ENCODE peak calls at places on chromosomes 13 and 19, in five cellular contexts. One of them, this sample, is unnamed.

GRCh38 chr19:10566658-10567410 is 1.0 kb upstream of the KRI1 start:
- DNase-seq in hepatocyte: no peak
- DNase-seq in lower lobe of right lung: no peak
- DNase-seq in HAP-1: no peak
- DNase-seq in psoas muscle: no peak
- DNase-seq in this sample: peak; percentile 72

GRCh38 chr13:67099494-67099893 is 130.6 kb downstream of the PCDH9 start:
- DNase-seq in HAP-1: no peak
- DNase-seq in psoas muscle: no peak
- DNase-seq in hepatocyte: no peak
- DNase-seq in lower lobe of right lung: no peak
- DNase-seq in this sample: no peak

GRCh38 chr19:33662391-33662790 is 40.6 kb downstream of the CHST8 start:
- DNase-seq in hepatocyte: no peak
- DNase-seq in HAP-1: no peak
- DNase-seq in psoas muscle: no peak
- DNase-seq in lower lobe of right lung: no peak
- DNase-seq in this sample: no peak

GRCh38 chr13:62973804-62974203 is 1558.2 kb upstream of the PCDH20 start:
- DNase-seq in HAP-1: no peak
- DNase-seq in lower lobe of right lung: no peak
- DNase-seq in psoas muscle: no peak
- DNase-seq in hepatocyte: no peak
- DNase-seq in this sample: no peak

GRCh38 chr19:41821003-41821735 is 23.3 kb downstream of the LYPD4 start:
- DNase-seq in lower lobe of right lung: peak; percentile 53
- DNase-seq in HAP-1: peak; percentile 60
- DNase-seq in psoas muscle: no peak
- DNase-seq in hepatocyte: peak; percentile 37
- DNase-seq in this sample: peak; percentile 45

GRCh38 chr13:111360452-111360851 is 40.0 kb downstream of the TEX29 start:
- DNase-seq in hepatocyte: no peak
- DNase-seq in HAP-1: no peak
- DNase-seq in lower lobe of right lung: no peak
- DNase-seq in psoas muscle: no peak
- DNase-seq in this sample: no peak

GRCh38 chr13:112839347-112840105 is 129.5 kb upstream of the MCF2L start:
- DNase-seq in psoas muscle: no peak
- DNase-seq in HAP-1: no peak
- DNase-seq in lower lobe of right lung: no peak
- DNase-seq in hepatocyte: no peak
- DNase-seq in this sample: no peak

GRCh38 chr19:27740396-27740795 is 1472.6 kb downstream of the UQCRFS1 start:
- DNase-seq in lower lobe of right lung: no peak
- DNase-seq in hepatocyte: no peak
- DNase-seq in HAP-1: no peak
- DNase-seq in psoas muscle: no peak
- DNase-seq in this sample: no peak

GRCh38 chr19:20077791-20078463 is at the start of gene ZNF90:
- DNase-seq in HAP-1: no peak
- DNase-seq in psoas muscle: peak; percentile 89
- DNase-seq in hepatocyte: peak; percentile 97
- DNase-seq in lower lobe of right lung: peak; percentile 88
- DNase-seq in this sample: peak; percentile 90

GRCh38 chr13:23656637-23657036 is 86.4 kb downstream of the TNFRSF19 start:
- DNase-seq in HAP-1: peak; percentile 33
- DNase-seq in lower lobe of right lung: no peak
- DNase-seq in hepatocyte: no peak
- DNase-seq in psoas muscle: no peak
- DNase-seq in this sample: no peak

GRCh38 chr13:44407891-44408290 is 34.3 kb downstream of the SERP2 start:
- DNase-seq in psoas muscle: no peak
- DNase-seq in hepatocyte: no peak
- DNase-seq in lower lobe of right lung: no peak
- DNase-seq in HAP-1: no peak
- DNase-seq in this sample: no peak

GRCh38 chr13:74274946-74275345 is 140.7 kb upstream of the KLF12 start:
- DNase-seq in lower lobe of right lung: no peak
- DNase-seq in hepatocyte: no peak
- DNase-seq in psoas muscle: no peak
- DNase-seq in HAP-1: no peak
- DNase-seq in this sample: no peak

GRCh38 chr13:86020350-86021002 is 221.3 kb upstream of the SLITRK6 start:
- DNase-seq in HAP-1: peak; percentile 9
- DNase-seq in lower lobe of right lung: no peak
- DNase-seq in hepatocyte: peak; percentile 25
- DNase-seq in psoas muscle: no peak
- DNase-seq in this sample: no peak

GRCh38 chr13:41751277-41751676 is 209.6 kb downstream of the VWA8 start:
- DNase-seq in HAP-1: no peak
- DNase-seq in lower lobe of right lung: no peak
- DNase-seq in hepatocyte: peak; percentile 54
- DNase-seq in psoas muscle: no peak
- DNase-seq in this sample: no peak

GRCh38 chr13:36712785-36713184 is 39.0 kb downstream of the SERTM1 start:
- DNase-seq in psoas muscle: no peak
- DNase-seq in HAP-1: no peak
- DNase-seq in lower lobe of right lung: no peak
- DNase-seq in hepatocyte: peak; percentile 24
- DNase-seq in this sample: no peak

GRCh38 chr19:10274589-10274988 is 3.7 kb downstream of the ICAM1 start:
- DNase-seq in hepatocyte: no peak
- DNase-seq in psoas muscle: no peak
- DNase-seq in HAP-1: no peak
- DNase-seq in lower lobe of right lung: no peak
- DNase-seq in this sample: no peak

GRCh38 chr19:13060233-13060963 is 42.3 kb downstream of the LYL1 start:
- DNase-seq in HAP-1: peak; percentile 69
- DNase-seq in lower lobe of right lung: peak; percentile 54
- DNase-seq in hepatocyte: no peak
- DNase-seq in psoas muscle: no peak
- DNase-seq in this sample: no peak
- H3K4me1 ChIP-seq in HAP-1: peaks cover 12% of the 10 kb centered on the region
- H3K4me1 ChIP-seq in lower lobe of right lung: peaks cover 98% of the 10 kb centered on the region
- H3K4me1 ChIP-seq in hepatocyte: peaks cover 59% of the 10 kb centered on the region
- H3K4me1 ChIP-seq in psoas muscle: peaks cover 98% of the 10 kb centered on the region
- H3K4me1 ChIP-seq in this sample: peaks cover 15% of the 10 kb centered on the region

GRCh38 chr13:106507560-106508274 is 27.7 kb downstream of the EFNB2 start:
- DNase-seq in psoas muscle: no peak
- DNase-seq in lower lobe of right lung: no peak
- DNase-seq in HAP-1: no peak
- DNase-seq in hepatocyte: peak; percentile 52
- DNase-seq in this sample: no peak
- H3K4me3 ChIP-seq in psoas muscle: peak overlapping the region; percentile 40
- H3K4me3 ChIP-seq in lower lobe of right lung: no peak overlapping the region
- H3K4me3 ChIP-seq in HAP-1: no peak overlapping the region
- H3K4me3 ChIP-seq in hepatocyte: no peak overlapping the region
- H3K4me3 ChIP-seq in this sample: no peak overlapping the region

GRCh38 chr13:40622761-40623160 is 43.7 kb downstream of the FOXO1 start:
- DNase-seq in lower lobe of right lung: no peak
- DNase-seq in HAP-1: no peak
- DNase-seq in hepatocyte: no peak
- DNase-seq in psoas muscle: no peak
- DNase-seq in this sample: no peak

GRCh38 chr13:40618581-40619478 is 47.6 kb downstream of the FOXO1 start:
- DNase-seq in hepatocyte: no peak
- DNase-seq in psoas muscle: no peak
- DNase-seq in HAP-1: no peak
- DNase-seq in lower lobe of right lung: no peak
- DNase-seq in this sample: no peak

GRCh38 chr13:40617801-40618356 is 48.6 kb downstream of the FOXO1 start:
- DNase-seq in lower lobe of right lung: no peak
- DNase-seq in hepatocyte: no peak
- DNase-seq in psoas muscle: peak; percentile 36
- DNase-seq in HAP-1: no peak
- DNase-seq in this sample: no peak

GRCh38 chr13:40622246-40622645 is 44.2 kb downstream of the FOXO1 start:
- DNase-seq in HAP-1: no peak
- DNase-seq in lower lobe of right lung: no peak
- DNase-seq in psoas muscle: no peak
- DNase-seq in hepatocyte: no peak
- DNase-seq in this sample: no peak

GRCh38 chr13:40619479-40619814 is 47.0 kb downstream of the FOXO1 start:
- DNase-seq in HAP-1: no peak
- DNase-seq in hepatocyte: no peak
- DNase-seq in lower lobe of right lung: no peak
- DNase-seq in psoas muscle: no peak
- DNase-seq in this sample: no peak
- H3K4me1 ChIP-seq in HAP-1: peaks cover 24% of the 10 kb centered on the region
- H3K4me1 ChIP-seq in hepatocyte: peaks cover 7% of the 10 kb centered on the region
- H3K4me1 ChIP-seq in lower lobe of right lung: peaks cover 44% of the 10 kb centered on the region
- H3K4me1 ChIP-seq in psoas muscle: peaks cover 100% of the 10 kb centered on the region
- H3K4me1 ChIP-seq in this sample: peaks cover 94% of the 10 kb centered on the region

GRCh38 chr19:8335343-8336071 is 7.6 kb downstream of the KANK3 start:
- DNase-seq in lower lobe of right lung: no peak
- DNase-seq in HAP-1: no peak
- DNase-seq in psoas muscle: no peak
- DNase-seq in hepatocyte: no peak
- DNase-seq in this sample: peak; percentile 17
- H3K4me3 ChIP-seq in lower lobe of right lung: peak overlapping the region; percentile 37
- H3K4me3 ChIP-seq in HAP-1: no peak overlapping the region
- H3K4me3 ChIP-seq in psoas muscle: peak overlapping the region; percentile 54
- H3K4me3 ChIP-seq in hepatocyte: no peak overlapping the region
- H3K4me3 ChIP-seq in this sample: no peak overlapping the region

GRCh38 chr13:59677966-59678814 is 485.5 kb downstream of the DIAPH3 start:
- DNase-seq in HAP-1: peak; percentile 34
- DNase-seq in hepatocyte: peak; percentile 72
- DNase-seq in psoas muscle: no peak
- DNase-seq in lower lobe of right lung: no peak
- DNase-seq in this sample: peak; percentile 38

GRCh38 chr13:59680429-59681024 is 483.2 kb downstream of the DIAPH3 start:
- DNase-seq in lower lobe of right lung: no peak
- DNase-seq in psoas muscle: no peak
- DNase-seq in HAP-1: no peak
- DNase-seq in hepatocyte: no peak
- DNase-seq in this sample: peak; percentile 25

GRCh38 chr13:59681630-59682311 is 482.0 kb downstream of the DIAPH3 start:
- DNase-seq in hepatocyte: no peak
- DNase-seq in lower lobe of right lung: no peak
- DNase-seq in HAP-1: no peak
- DNase-seq in psoas muscle: no peak
- DNase-seq in this sample: no peak

GRCh38 chr13:59677430-59677829 is 486.3 kb downstream of the DIAPH3 start:
- DNase-seq in HAP-1: no peak
- DNase-seq in lower lobe of right lung: no peak
- DNase-seq in hepatocyte: no peak
- DNase-seq in psoas muscle: no peak
- DNase-seq in this sample: no peak

DNA sequence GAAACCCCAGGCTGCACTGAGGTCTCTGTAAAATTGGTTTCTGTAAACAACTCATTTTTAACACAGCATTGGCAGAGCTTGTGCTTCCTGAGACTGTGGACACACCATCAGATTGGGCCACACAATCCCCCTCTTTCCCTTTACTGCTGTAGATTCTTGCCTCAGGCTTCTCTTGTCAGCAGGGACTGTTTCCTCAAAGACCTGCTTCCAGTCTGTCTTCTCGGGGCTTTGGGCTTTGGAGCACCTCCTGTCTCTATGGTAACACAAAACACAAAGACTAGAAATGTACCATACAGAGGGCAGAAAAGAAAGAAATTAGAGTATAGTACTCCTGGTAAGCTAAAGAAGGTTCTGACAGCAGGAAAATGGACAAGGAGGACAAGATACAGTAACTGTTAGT is 484.5 kb downstream of the DIAPH3 start:
- DNase-seq in hepatocyte: no peak
- DNase-seq in HAP-1: peak; percentile 15
- DNase-seq in psoas muscle: no peak
- DNase-seq in lower lobe of right lung: no peak
- DNase-seq in this sample: no peak
- H3K4me1 ChIP-seq in hepatocyte: peaks cover 6% of the 10 kb centered on the region
- H3K4me1 ChIP-seq in HAP-1: peaks cover 15% of the 10 kb centered on the region
- H3K4me1 ChIP-seq in psoas muscle: peaks cover 4% of the 10 kb centered on the region
- H3K4me1 ChIP-seq in lower lobe of right lung: no peaks in the 10 kb centered on the region
- H3K4me1 ChIP-seq in this sample: peaks cover 6% of the 10 kb centered on the region

GRCh38 chr19:38369584-38369983 is 4.8 kb upstream of the PSMD8 start:
- DNase-seq in psoas muscle: no peak
- DNase-seq in hepatocyte: no peak
- DNase-seq in HAP-1: no peak
- DNase-seq in lower lobe of right lung: no peak
- DNase-seq in this sample: no peak
- H3K4me3 ChIP-seq in psoas muscle: no peak overlapping the region
- H3K4me3 ChIP-seq in hepatocyte: no peak overlapping the region
- H3K4me3 ChIP-seq in HAP-1: no peak overlapping the region
- H3K4me3 ChIP-seq in lower lobe of right lung: no peak overlapping the region
- H3K4me3 ChIP-seq in this sample: no peak overlapping the region

GRCh38 chr19:16143399-16144215 is at the start of gene HSH2D:
- DNase-seq in lower lobe of right lung: peak; percentile 94
- DNase-seq in HAP-1: no peak
- DNase-seq in psoas muscle: peak; percentile 30
- DNase-seq in hepatocyte: peak; percentile 83
- DNase-seq in this sample: peak; percentile 77

GRCh38 chr19:16146112-16146511 is 2.6 kb downstream of the HSH2D start:
- DNase-seq in lower lobe of right lung: no peak
- DNase-seq in hepatocyte: no peak
- DNase-seq in HAP-1: no peak
- DNase-seq in psoas muscle: no peak
- DNase-seq in this sample: no peak

GRCh38 chr19:16153582-16154336 is 10.3 kb downstream of the HSH2D start:
- DNase-seq in psoas muscle: no peak
- DNase-seq in hepatocyte: peak; percentile 24
- DNase-seq in lower lobe of right lung: no peak
- DNase-seq in HAP-1: peak; percentile 50
- DNase-seq in this sample: no peak

GRCh38 chr19:16144216-16144581 is 714 bp downstream of the HSH2D start:
- DNase-seq in lower lobe of right lung: no peak
- DNase-seq in HAP-1: no peak
- DNase-seq in hepatocyte: no peak
- DNase-seq in psoas muscle: no peak
- DNase-seq in this sample: no peak

DNA sequence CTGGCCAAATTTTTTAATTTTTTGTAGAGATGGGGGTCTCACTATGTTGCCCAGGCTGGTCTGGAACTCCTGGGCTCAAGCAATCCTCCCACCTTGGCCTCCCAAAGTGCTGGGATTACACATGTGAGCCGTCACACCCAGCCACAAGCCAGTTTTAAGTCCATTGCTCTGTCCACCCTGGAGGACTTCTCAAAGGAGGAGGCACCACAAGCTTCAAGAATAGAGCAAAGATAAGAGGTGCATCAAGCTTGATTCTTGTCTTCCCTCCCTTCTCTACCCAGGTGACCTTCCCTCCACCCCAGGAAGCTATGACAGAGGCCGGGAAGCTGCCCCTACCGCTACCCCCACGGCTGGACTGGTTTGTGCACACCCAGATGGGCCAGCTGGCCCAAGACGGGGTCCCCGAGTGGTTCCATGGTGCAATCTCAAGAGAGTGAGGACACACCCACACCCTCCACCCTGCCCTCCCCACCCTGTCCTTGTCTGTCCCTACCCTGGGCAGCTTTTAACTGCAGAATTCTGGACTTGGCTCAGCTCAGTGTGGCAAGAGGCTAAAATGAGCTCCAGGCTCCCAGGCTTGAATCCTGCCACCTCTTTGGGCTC is 5.1 kb downstream of the HSH2D start:
- DNase-seq in HAP-1: no peak
- DNase-seq in lower lobe of right lung: no peak
- DNase-seq in psoas muscle: no peak
- DNase-seq in hepatocyte: no peak
- DNase-seq in this sample: no peak
- H3K4me1 ChIP-seq in HAP-1: no peaks in the 10 kb centered on the region
- H3K4me1 ChIP-seq in lower lobe of right lung: peaks cover 4% of the 10 kb centered on the region
- H3K4me1 ChIP-seq in psoas muscle: no peaks in the 10 kb centered on the region
- H3K4me1 ChIP-seq in hepatocyte: no peaks in the 10 kb centered on the region
- H3K4me1 ChIP-seq in this sample: peaks cover 30% of the 10 kb centered on the region